ENCODE peak calls at places on chromosome 10, in six cellular contexts. Y is CD8-positive, alpha-beta T cell; J is WERI-Rb-1; T is OCI-LY7; A is psoas muscle; F is hepatocyte. P is an unnamed sample. For H3K9me3, the result is how much of the 10 kb centered on the place peaks cover.

GRCh38 chr10:21523557-21524008 is 1.9 kb downstream of the SKIDA1 start:
- DNase-seq in F (peak), A (no peak), Y (no peak), T (no peak), J (peak), P (no peak)

GRCh38 chr10:71255817-71256660 is 43.7 kb downstream of the UNC5B start:
- DNase-seq in F (peak), Y (no peak), J (no peak), A (peak), T (no peak), P (no peak)

GRCh38 chr10:89367529-89367928 is 10.3 kb upstream of the IFIT1B start:
- DNase-seq in Y (peak), T (no peak), A (no peak), J (no peak), F (no peak), P (no peak)

GRCh38 chr10:80260295-80261243 is 28.9 kb downstream of the MAT1A start:
- DNase-seq in T (peak), J (peak), A (no peak), F (no peak), Y (peak), P (no peak)

GRCh38 chr10:105042906-105043552 is 401.9 kb downstream of the SORCS3 start:
- DNase-seq in A (no peak), F (no peak), J (no peak), Y (no peak), T (no peak), P (no peak)

GRCh38 chr10:101229275-101230184 is at the start of gene LBX1:
- DNase-seq in F (no peak), T (no peak), J (peak), A (peak), Y (no peak), P (no peak)

GRCh38 chr10:33800986-33801385 is 466.5 kb upstream of the NRP1 start:
- DNase-seq in J (no peak), F (no peak), Y (no peak), T (no peak), A (no peak), P (no peak)

GRCh38 chr10:17125316-17125715 is 4.3 kb downstream of the CUBN start:
- DNase-seq in Y (no peak), F (no peak), T (no peak), A (no peak), J (no peak), P (no peak)

GRCh38 chr10:114356786-114357588 is 47.3 kb downstream of the AFAP1L2 start:
- DNase-seq in J (no peak), A (no peak), T (no peak), Y (no peak), F (no peak), P (no peak)

GRCh38 chr10:42523098-42523497 is 115.3 kb downstream of the ZNF33B start:
- DNase-seq in F (no peak), A (no peak), T (no peak), J (no peak), Y (no peak), P (no peak)

GRCh38 chr10:42513921-42514320 is 124.4 kb downstream of the ZNF33B start:
- DNase-seq in Y (no peak), A (no peak), F (no peak), J (no peak), T (no peak), P (no peak)

GRCh38 chr10:42519761-42520460 is 118.5 kb downstream of the ZNF33B start:
- DNase-seq in A (no peak), T (no peak), J (no peak), Y (no peak), F (no peak), P (no peak)

DNA sequence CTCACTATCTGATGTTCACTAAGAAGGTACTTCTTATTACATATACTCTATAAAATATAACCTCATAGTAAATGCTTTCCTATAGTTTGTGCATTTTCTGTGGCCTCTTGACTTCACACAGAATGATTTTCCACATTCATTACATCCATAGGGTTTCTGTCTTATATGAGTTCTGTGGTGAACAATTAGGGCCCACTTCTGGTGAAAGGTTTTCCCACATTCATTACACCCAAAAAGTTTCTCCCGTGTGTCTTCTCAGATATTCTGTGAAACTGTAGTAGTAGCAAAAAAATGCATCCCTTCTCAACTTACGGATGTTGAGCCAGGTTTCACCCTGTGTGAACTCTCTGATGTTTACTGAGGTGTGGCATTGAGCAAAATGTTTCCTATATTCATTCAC is 119.3 kb downstream of the ZNF33B start:
- DNase-seq in A (no peak), Y (no peak), T (no peak), F (no peak), J (no peak), P (no peak)
- H3K9me3 ChIP-seq in A (half or more), Y (half or more), T (under half), F (half or more), J (under half), P (under half)

GRCh38 chr10:130429809-130430208 is 293.6 kb downstream of the GLRX3 start:
- DNase-seq in F (no peak), J (no peak), Y (no peak), A (no peak), T (no peak), P (no peak)

GRCh38 chr10:130430291-130430690 is 294.1 kb downstream of the GLRX3 start:
- DNase-seq in F (no peak), T (no peak), Y (no peak), A (no peak), J (no peak), P (no peak)

GRCh38 chr10:130432271-130432670 is 296.1 kb downstream of the GLRX3 start:
- DNase-seq in A (no peak), Y (no peak), F (no peak), J (no peak), T (no peak), P (no peak)

GRCh38 chr10:130432850-130433249 is 296.7 kb downstream of the GLRX3 start:
- DNase-seq in Y (no peak), A (no peak), J (no peak), T (no peak), F (no peak), P (no peak)

DNA sequence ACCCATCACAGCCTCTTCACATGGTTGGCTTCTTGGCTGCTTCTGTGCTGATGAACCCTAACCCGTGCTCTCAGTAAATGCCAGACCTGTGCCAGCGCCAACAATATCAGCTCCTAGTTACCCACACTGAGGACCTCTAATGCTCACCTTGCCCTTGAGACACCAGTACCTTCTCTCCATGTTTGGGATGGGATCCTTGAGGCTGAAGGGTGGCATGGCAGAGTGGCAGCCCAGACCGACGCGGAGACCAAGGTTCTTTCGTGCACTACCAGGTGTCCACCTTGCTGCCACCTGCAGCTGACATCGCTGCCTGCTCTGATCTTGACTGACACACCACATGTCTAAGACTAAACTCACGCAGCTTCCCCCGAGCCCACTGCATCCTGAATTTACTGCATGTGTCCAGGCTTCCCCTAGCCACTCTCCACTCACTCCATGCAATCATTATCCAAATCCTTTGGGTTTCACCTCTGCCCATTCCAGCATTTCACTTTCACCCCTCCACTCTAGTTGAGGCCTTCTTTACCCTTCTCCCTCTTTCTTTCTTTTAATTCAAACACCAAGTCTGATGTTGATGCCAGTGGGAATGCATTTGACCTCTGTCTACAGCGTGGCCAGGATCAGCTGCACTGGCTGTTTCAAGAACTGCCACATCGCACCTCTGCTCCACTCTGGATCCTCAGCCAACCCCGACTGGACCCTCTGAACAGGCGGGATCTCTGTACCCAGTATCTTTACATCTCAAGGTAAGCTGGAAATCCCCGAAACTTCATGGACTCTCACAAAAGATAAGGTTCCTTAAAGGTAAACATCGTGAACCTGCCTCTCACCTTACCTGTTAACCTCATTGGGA is 294.9 kb downstream of the GLRX3 start:
- DNase-seq in F (no peak), J (no peak), Y (no peak), A (no peak), T (no peak), P (no peak)
- H3K9me3 ChIP-seq in F (under half), J (under half), Y (under half), A (under half), T (under half), P (under half)

DNA sequence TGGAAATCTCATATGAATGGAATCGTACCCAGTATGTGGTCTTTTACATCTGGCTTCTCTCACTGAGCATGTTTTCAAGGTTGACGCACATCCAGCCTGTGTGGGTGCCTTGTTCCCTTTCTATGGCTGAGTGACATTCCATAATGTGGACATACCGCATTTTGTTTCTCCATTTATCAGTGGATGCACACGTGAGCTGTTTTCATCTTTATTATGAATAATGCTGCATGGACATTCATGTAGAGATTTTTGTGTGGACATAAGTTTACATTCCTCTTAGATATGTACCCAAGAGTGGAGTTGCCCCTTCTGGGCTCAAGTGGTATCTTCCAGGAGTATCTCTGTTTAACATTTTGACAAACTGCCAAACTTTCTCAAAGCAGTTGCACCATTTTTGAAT is 1.3 kb upstream of the SCART1 start:
- DNase-seq in J (no peak), A (no peak), T (no peak), F (no peak), Y (no peak), P (no peak)
- H3K9me3 ChIP-seq in J (under half), A (under half), T (under half), F (under half), Y (under half), P (under half)

DNA sequence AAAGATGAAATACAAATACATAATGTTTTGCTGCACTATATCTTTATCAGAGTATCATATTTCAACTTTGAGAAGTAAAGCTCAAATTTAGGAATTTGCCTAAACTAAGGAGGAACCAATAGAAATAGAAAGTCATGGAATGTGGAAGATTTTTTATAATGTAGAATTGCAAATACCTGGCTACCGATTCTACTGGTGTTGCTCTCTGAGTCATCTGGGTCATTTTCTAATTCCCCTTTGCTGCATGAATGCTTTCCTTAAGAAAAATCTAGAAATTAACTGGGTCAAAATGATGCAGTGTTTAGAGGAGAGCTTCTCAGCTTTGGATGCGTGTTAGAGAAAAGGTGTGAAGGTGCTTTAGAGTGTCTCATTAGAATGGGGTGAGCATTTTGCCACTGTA is 568.9 kb upstream of the ANKRD30A start:
- DNase-seq in J (no peak), Y (no peak), F (no peak), T (no peak), A (no peak), P (no peak)
- H3K9me3 ChIP-seq in J (under half), Y (under half), F (under half), T (under half), A (under half), P (under half)

GRCh38 chr10:133456041-133456951 is 2.6 kb downstream of the SCART1 start:
- DNase-seq in Y (no peak), J (no peak), A (peak), F (no peak), T (no peak), P (no peak)
- H3K9me3 ChIP-seq in Y (under half), J (under half), A (under half), F (under half), T (under half), P (under half)

P was measured in T-helper 17 cell.